ENCODE peak calls at places on chromosome 14, in seven cellular contexts. B is T47D, V is GM12878, W is HepG2, I is K562, H is H1, X is HCT116. P is an unnamed sample.

GRCh38 chr14:105083926-105084685 is 18.9 kb upstream of the GPR132 start:
- DNase-seq in W (no peak), B (no peak), H (no peak), V (no peak), X (no peak), I (no peak), P (no peak)

GRCh38 chr14:105248368-105249174 is at the start of gene BTBD6:
- DNase-seq in H (peak; percentile 84), B (peak; percentile 92), X (peak; percentile 61), W (no peak), V (peak; percentile 9), I (no peak), P (peak; percentile 99)

GRCh38 chr14:59123975-59124374 is 64.5 kb upstream of the DAAM1 start:
- DNase-seq in B (peak; percentile 42), X (no peak), W (no peak), H (no peak), I (no peak), V (no peak), P (peak; percentile 38)

GRCh38 chr14:34713681-34714319 is 593 bp downstream of the CFL2 start:
- DNase-seq in B (peak; percentile 34), V (no peak), X (no peak), W (peak; percentile 55), I (peak; percentile 7), H (no peak), P (no peak)

GRCh38 chr14:67524152-67524963 is 8.7 kb upstream of the PLEKHH1 start:
- DNase-seq in B (no peak), V (no peak), I (no peak), X (no peak), W (no peak), H (no peak), P (no peak)

GRCh38 chr14:41120400-41120799 is 486.3 kb upstream of the LRFN5 start:
- DNase-seq in W (no peak), I (no peak), H (no peak), B (no peak), X (no peak), V (no peak), P (no peak)

GRCh38 chr14:29654910-29655590 is 272.6 kb downstream of the PRKD1 start:
- DNase-seq in I (no peak), B (no peak), H (no peak), W (no peak), V (no peak), X (no peak), P (no peak)

GRCh38 chr14:54730156-54730961 is 163.4 kb downstream of the SAMD4A start:
- DNase-seq in V (peak; percentile 94), W (no peak), B (no peak), I (no peak), X (no peak), H (no peak), P (peak; percentile 19)

GRCh38 chr14:65656554-65656953 is 244.0 kb downstream of the FUT8 start:
- DNase-seq in X (no peak), B (no peak), H (no peak), I (no peak), V (no peak), W (no peak), P (no peak)

DNA sequence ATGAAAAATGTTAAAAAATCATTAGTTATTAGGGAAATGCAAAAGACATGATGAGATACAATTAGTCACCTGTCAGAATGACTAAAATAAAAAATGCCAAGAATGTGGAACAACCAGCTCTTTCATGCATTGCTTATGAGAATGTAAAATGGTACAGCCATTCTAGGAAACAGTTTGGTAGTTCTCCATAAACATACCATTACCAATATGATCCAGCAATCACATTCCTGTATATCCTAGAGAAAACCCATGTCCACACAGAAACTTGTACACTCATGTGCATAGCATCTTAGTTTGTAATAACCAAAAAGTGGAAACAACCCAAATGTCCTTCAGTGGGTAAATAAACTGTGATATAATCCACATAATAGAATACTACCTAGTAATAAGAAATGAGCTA is 245.7 kb downstream of the FUT8 start:
- DNase-seq in X (no peak), V (no peak), H (no peak), I (no peak), B (peak; percentile 42), W (no peak), P (no peak)
- TF ChIP-seq JUND in X (no peak), V (no peak), H (no peak), I (no peak), B (no peak), W (no peak), P (peak; percentile 9)

GRCh38 chr14:51335521-51335920 is 95.5 kb downstream of the TMX1 start:
- DNase-seq in X (no peak), B (no peak), W (no peak), V (no peak), H (no peak), I (no peak), P (no peak)

GRCh38 chr14:51337520-51337919 is 97.5 kb downstream of the TMX1 start:
- DNase-seq in I (no peak), V (no peak), W (no peak), B (peak; percentile 73), H (no peak), X (no peak), P (peak; percentile 15)

GRCh38 chr14:51342226-51342625 is 102.2 kb downstream of the TMX1 start:
- DNase-seq in V (no peak), W (peak; percentile 7), H (no peak), I (no peak), B (peak; percentile 83), X (no peak), P (no peak)

GRCh38 chr14:51336304-51336703 is 96.3 kb downstream of the TMX1 start:
- DNase-seq in H (no peak), B (no peak), W (no peak), V (no peak), X (no peak), I (no peak), P (no peak)

DNA sequence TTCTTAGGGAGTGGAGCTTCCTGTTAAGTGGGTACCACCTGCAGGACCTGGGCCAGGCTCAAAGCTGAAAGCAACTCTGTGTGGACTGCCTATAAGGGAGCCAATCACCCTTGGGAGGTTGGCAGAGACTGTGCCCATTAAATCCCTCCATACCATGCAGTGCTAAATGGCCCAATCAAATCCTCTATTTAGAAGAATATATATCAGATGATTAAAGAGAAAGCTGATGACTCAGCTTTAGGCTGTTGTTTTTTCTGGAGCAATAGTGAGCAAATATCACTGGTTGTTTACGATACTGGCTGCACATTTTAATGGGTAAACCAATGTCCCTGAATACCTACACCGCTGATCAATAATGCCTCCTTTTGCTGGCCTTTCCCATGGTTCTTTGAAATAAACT is 101.3 kb downstream of the TMX1 start:
- DNase-seq in V (no peak), X (no peak), I (no peak), H (no peak), B (no peak), W (no peak), P (no peak)
- TF ChIP-seq JUND in V (no peak), X (no peak), I (no peak), H (no peak), B (no peak), W (no peak), P (no peak)

DNA sequence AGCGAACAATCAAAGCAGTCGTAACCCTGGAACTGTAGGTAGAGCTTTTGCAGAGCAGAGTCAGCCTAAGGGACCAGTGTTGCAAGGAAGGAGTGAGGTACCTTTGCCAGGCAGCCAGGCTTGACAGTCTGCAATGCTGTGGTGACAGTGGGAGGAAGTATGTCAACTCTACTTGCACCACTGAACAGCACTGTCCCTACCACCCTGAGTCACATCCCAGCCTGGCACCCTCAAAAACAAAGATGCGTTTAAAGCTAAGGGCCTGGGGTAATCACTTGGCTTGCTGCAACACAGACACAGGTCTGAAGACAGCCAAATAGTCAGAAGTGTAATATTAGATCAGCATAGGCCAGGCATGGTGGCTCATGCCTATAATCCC is 141.9 kb downstream of the DPF3 start:
- DNase-seq in H (no peak), I (no peak), W (no peak), X (no peak), B (no peak), V (no peak), P (no peak)
- TF ChIP-seq JUND in H (no peak), I (no peak), W (no peak), X (no peak), B (no peak), V (no peak), P (no peak)

GRCh38 chr14:24441904-24442239 is 704 bp downstream of the SDR39U1 start:
- DNase-seq in X (no peak), H (no peak), W (no peak), I (no peak), V (no peak), B (no peak), P (no peak)
- TF ChIP-seq JUND in X (no peak), H (no peak), W (no peak), I (no peak), V (no peak), B (no peak), P (no peak)

GRCh38 chr14:93700928-93701327 is 87.4 kb downstream of the PRIMA1 start:
- DNase-seq in B (no peak), W (no peak), H (no peak), I (no peak), V (no peak), X (no peak), P (no peak)
- TF ChIP-seq JUND in B (no peak), W (no peak), H (no peak), I (no peak), V (no peak), X (no peak), P (no peak)

DNA sequence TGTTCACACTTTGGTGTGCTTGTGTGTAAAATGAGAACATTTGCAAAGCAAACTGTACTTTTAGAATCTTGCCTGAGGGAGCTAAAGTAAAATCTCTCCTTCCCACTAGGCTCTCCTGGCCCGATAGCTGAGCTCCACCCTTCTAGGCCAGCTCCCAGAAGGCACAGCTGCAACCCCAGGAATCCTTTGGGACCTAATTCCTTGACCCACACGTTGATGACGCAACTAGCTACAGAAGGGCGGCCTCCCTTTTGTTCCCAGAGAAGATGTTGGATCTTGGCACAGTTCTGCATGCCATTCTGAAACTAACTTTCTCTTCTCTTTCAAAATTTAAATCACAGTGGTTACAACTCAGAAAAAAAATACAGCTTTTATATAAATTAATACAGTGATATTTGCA is 268.1 kb downstream of the EGLN3 start:
- DNase-seq in I (no peak), B (no peak), W (no peak), H (no peak), X (no peak), V (no peak), P (no peak)
- TF ChIP-seq JUND in I (no peak), B (no peak), W (no peak), H (no peak), X (no peak), V (no peak), P (no peak)

GRCh38 chr14:69945905-69946304 is 66.7 kb downstream of the SMOC1 start:
- DNase-seq in B (peak; percentile 36), H (no peak), I (no peak), X (no peak), V (no peak), W (no peak), P (no peak)
- TF ChIP-seq JUND in B (no peak), H (no peak), I (no peak), X (no peak), V (no peak), W (no peak), P (no peak)